ENCODE peak calls at places on chromosome 7, in ten cellular contexts. Y is progenitor cell of endocrine pancreas; D is colonic mucosa; G is hypothalamus; B is activated CD8-positive, alpha-beta T cell treated with anti-CD3 and anti-CD28 coated beads for 36 hours; H is pancreas; S is HuH-7; M is stimulated activated CD4-positive, alpha-beta T cell treated with anti-CD3 and anti-CD28 coated beads, Interleukin-1b, Interleukin-23, amount 100 ng/mL, for 24 hours; U is effector CD4-positive, alpha-beta T cell; Z is cardiac fibroblast. K is an unnamed sample.

GRCh38 chr7:129886184-129886817 is 66.5 kb downstream of the UBE2H start:
- DNase-seq in M (no peak), H (no peak), U (no peak), D (no peak), B (no peak), S (no peak), G (no peak), Y (no peak), Z (no peak), K (no peak)

GRCh38 chr7:132249591-132249971 is 326.7 kb downstream of the PLXNA4 start:
- DNase-seq in U (no peak), D (peak; percentile 58), H (no peak), M (no peak), Y (no peak), S (peak; percentile 32), Z (peak; percentile 1), B (peak; percentile 2), G (no peak), K (no peak)

GRCh38 chr7:7418997-7419396 is 116.7 kb downstream of the COL28A1 start:
- DNase-seq in B (no peak), D (no peak), Y (no peak), Z (no peak), M (no peak), S (no peak), H (no peak), G (no peak), U (no peak), K (no peak)

GRCh38 chr7:123872908-123873307 is 27.9 kb downstream of the HYAL4 start:
- DNase-seq in G (no peak), U (no peak), D (no peak), B (no peak), M (no peak), Y (no peak), Z (no peak), H (no peak), S (no peak), K (no peak)

GRCh38 chr7:78114993-78115392 is 316.4 kb downstream of the PHTF2 start:
- DNase-seq in B (no peak), U (no peak), G (no peak), Y (no peak), M (no peak), S (no peak), D (no peak), H (no peak), Z (no peak), K (no peak)

GRCh38 chr7:150737265-150738055 is at the start of gene GIMAP5:
- DNase-seq in G (no peak), S (no peak), M (no peak), H (no peak), Z (no peak), U (peak; percentile 40), B (peak; percentile 70), D (no peak), Y (no peak), K (peak; percentile 66)

GRCh38 chr7:155208681-155209477 is 88.8 kb upstream of the INSIG1 start:
- DNase-seq in U (no peak), M (no peak), Y (no peak), H (no peak), Z (peak; percentile 64), D (no peak), G (no peak), B (no peak), S (no peak), K (no peak)

GRCh38 chr7:135666836-135667235 is 4.5 kb downstream of the STMP1 start:
- DNase-seq in U (no peak), B (no peak), D (no peak), S (no peak), Y (no peak), M (no peak), G (no peak), Z (peak; percentile 7), H (no peak), K (no peak)

K was measured in activated naive CD4-positive, alpha-beta T cell treated with anti-CD3 and anti-CD28 coated beads for 36 hours.